ENCODE peak calls at places on chromosomes 6 and 20, in nine cellular contexts. S, D, H, M, K, F, G, O and L are unnamed samples.

GRCh38 chr6:105488521-105489212 is 85.8 kb upstream of the PREP start:
- DNase-seq in S (peak; percentile 23), H (no peak), O (no peak), D (peak; percentile 11), K (no peak), F (no peak), G (no peak), M (no peak), L (no peak)

GRCh38 chr6:72216222-72217106 is 330.1 kb downstream of the RIMS1 start:
- DNase-seq in O (no peak), K (no peak), D (no peak), G (no peak), F (no peak), S (no peak), H (peak; percentile 7), M (no peak), L (no peak)

GRCh38 chr6:12103158-12103557 is 91.0 kb downstream of the HIVEP1 start:
- DNase-seq in O (no peak), S (no peak), D (no peak), G (no peak), M (no peak), F (no peak), K (no peak), H (peak; percentile 35), L (no peak)

GRCh38 chr20:3648941-3649340 is 14.3 kb downstream of the GFRA4 start:
- DNase-seq in K (no peak), O (no peak), S (no peak), M (no peak), D (no peak), G (no peak), H (peak; percentile 53), F (no peak), L (no peak)

GRCh38 chr6:131015630-131016263 is 47.3 kb downstream of the EPB41L2 start:
- DNase-seq in K (peak; percentile 8), O (peak; percentile 70), H (no peak), F (no peak), D (no peak), S (no peak), M (peak; percentile 91), G (no peak), L (no peak)

GRCh38 chr20:34709836-34710567 is 5.9 kb downstream of the TP53INP2 start:
- DNase-seq in H (peak; percentile 90), K (no peak), F (peak; percentile 76), G (no peak), M (peak; percentile 91), O (peak; percentile 82), S (peak; percentile 90), D (peak; percentile 68), L (no peak)

GRCh38 chr6:33192671-33193602 is 670 bp upstream of the COL11A2 start:
- DNase-seq in O (peak; percentile 64), F (no peak), H (peak; percentile 75), G (no peak), K (no peak), M (peak; percentile 92), D (peak; percentile 68), S (peak; percentile 46), L (no peak)

GRCh38 chr6:30781697-30782424 is 37.5 kb upstream of the IER3 start:
- DNase-seq in D (no peak), F (no peak), S (no peak), H (peak; percentile 86), M (peak; percentile 82), O (peak; percentile 97), K (peak; percentile 97), G (no peak), L (no peak)

GRCh38 chr6:112222111-112222726 is 32.1 kb downstream of the LAMA4 start:
- DNase-seq in O (peak; percentile 83), F (no peak), D (no peak), S (no peak), G (no peak), H (no peak), M (no peak), K (no peak), L (no peak)

GRCh38 chr6:135586844-135587243 is 89.3 kb upstream of the AHI1 start:
- DNase-seq in F (no peak), M (no peak), K (no peak), S (no peak), O (no peak), D (no peak), G (no peak), H (no peak), L (no peak)

GRCh38 chr6:168181776-168182765 is 103.1 kb upstream of the FRMD1 start:
- DNase-seq in D (no peak), F (peak; percentile 20), K (no peak), O (no peak), H (no peak), G (no peak), S (peak; percentile 75), M (no peak), L (no peak)

GRCh38 chr6:157240059-157240959 is 83.0 kb downstream of the TMEM242 start:
- DNase-seq in F (no peak), K (no peak), G (no peak), D (no peak), S (peak; percentile 55), O (peak; percentile 93), H (no peak), M (peak; percentile 94), L (no peak)

GRCh38 chr20:50450961-50451752 is 59.0 kb upstream of the PTPN1 start:
- DNase-seq in S (peak; percentile 54), M (peak; percentile 87), K (peak; percentile 37), D (peak; percentile 72), G (peak; percentile 48), H (no peak), O (peak; percentile 73), F (peak; percentile 77), L (no peak)

GRCh38 chr20:4830696-4831095 is 109.0 kb downstream of the PRND start:
- DNase-seq in D (no peak), O (no peak), H (no peak), F (no peak), S (no peak), G (no peak), K (no peak), M (no peak), L (no peak)

GRCh38 chr6:6005467-6006427 is 978 bp downstream of the NRN1 start:
- DNase-seq in F (no peak), O (peak; percentile 59), G (no peak), S (peak; percentile 45), K (no peak), H (peak; percentile 44), D (peak; percentile 54), M (peak; percentile 75), L (peak; percentile 25)

GRCh38 chr6:149864578-149865535 is 698 bp upstream of the LRP11 start:
- DNase-seq in K (peak; percentile 52), H (peak; percentile 71), O (peak; percentile 88), G (peak; percentile 81), D (peak; percentile 90), S (peak; percentile 60), F (no peak), M (peak; percentile 94), L (peak; percentile 78)

GRCh38 chr6:71982385-71982784 is 96.0 kb downstream of the RIMS1 start:
- DNase-seq in S (no peak), D (no peak), H (no peak), M (no peak), K (peak; percentile 3), O (peak; percentile 30), G (no peak), F (no peak), L (no peak)

GRCh38 chr6:19682859-19683258 is 154.3 kb upstream of the ID4 start:
- DNase-seq in M (no peak), O (no peak), S (no peak), D (no peak), G (no peak), K (no peak), H (no peak), F (no peak), L (no peak)

GRCh38 chr6:32852844-32853540 is 512 bp downstream of the TAP1 start:
- DNase-seq in O (peak; percentile 67), G (peak; percentile 56), H (peak; percentile 52), F (peak; percentile 42), D (peak; percentile 51), S (peak; percentile 54), M (peak; percentile 88), K (peak; percentile 59), L (peak; percentile 74)

GRCh38 chr20:62151835-62152364 is 8.3 kb downstream of the SS18L1 start:
- DNase-seq in G (no peak), O (no peak), S (no peak), K (no peak), D (no peak), F (no peak), M (peak; percentile 38), H (no peak), L (no peak)

GRCh38 chr20:62148908-62149314 is 5.3 kb downstream of the SS18L1 start:
- DNase-seq in S (no peak), M (peak; percentile 69), F (no peak), O (no peak), K (no peak), D (no peak), H (no peak), G (no peak), L (no peak)

GRCh38 chr20:62151225-62151624 is 7.7 kb downstream of the SS18L1 start:
- DNase-seq in G (no peak), M (peak; percentile 62), K (no peak), S (no peak), O (no peak), F (no peak), H (no peak), D (no peak), L (no peak)

GRCh38 chr20:62149532-62150235 is 6.1 kb downstream of the SS18L1 start:
- DNase-seq in G (no peak), S (peak; percentile 32), H (no peak), O (no peak), M (peak; percentile 71), K (peak; percentile 83), F (peak; percentile 62), D (peak; percentile 79), L (no peak)

GRCh38 chr20:62150236-62150575 is 6.6 kb downstream of the SS18L1 start:
- DNase-seq in S (no peak), O (no peak), D (no peak), F (no peak), K (no peak), M (peak; percentile 46), G (no peak), H (no peak), L (no peak)
- H2AFZ ChIP-seq in S (no peak overlapping the region), O (no peak overlapping the region), D (no peak overlapping the region), F (no peak overlapping the region), K (no peak overlapping the region), M (no peak overlapping the region), G (no peak overlapping the region), H (no peak overlapping the region), L (no peak overlapping the region)

GRCh38 chr6:129280719-129281118 is 397.8 kb downstream of the LAMA2 start:
- DNase-seq in H (no peak), K (no peak), O (no peak), D (no peak), M (no peak), S (no peak), G (no peak), F (no peak), L (no peak)
- H2AFZ ChIP-seq in H (no peak overlapping the region), K (no peak overlapping the region), O (no peak overlapping the region), D (no peak overlapping the region), M (no peak overlapping the region), S (no peak overlapping the region), G (no peak overlapping the region), F (no peak overlapping the region), L (no peak overlapping the region)

GRCh38 chr6:22043284-22043962 is 253.4 kb downstream of the PRL start:
- DNase-seq in F (no peak), H (no peak), K (peak; percentile 27), S (no peak), G (no peak), O (peak; percentile 22), M (no peak), D (no peak), L (no peak)
- H2AFZ ChIP-seq in F (no peak overlapping the region), H (no peak overlapping the region), K (peak overlapping the region; percentile 75), S (no peak overlapping the region), G (no peak overlapping the region), O (peak overlapping the region; percentile 47), M (peak overlapping the region; percentile 84), D (no peak overlapping the region), L (no peak overlapping the region)

GRCh38 chr6:159110013-159110412 is 59.2 kb upstream of the FNDC1 start:
- DNase-seq in M (peak; percentile 85), O (peak; percentile 73), S (peak; percentile 63), H (peak; percentile 55), K (peak; percentile 29), G (peak; percentile 60), D (peak; percentile 83), F (peak; percentile 76), L (peak; percentile 81)
- H2AFZ ChIP-seq in M (no peak overlapping the region), O (peak overlapping the region; percentile 18), S (peak overlapping the region; percentile 90), H (no peak overlapping the region), K (no peak overlapping the region), G (peak overlapping the region; percentile 51), D (peak overlapping the region; percentile 94), F (peak overlapping the region; percentile 94), L (no peak overlapping the region)